ENCODE peak calls at places on chromosome 19, in seven cellular contexts. B is ovary; P is OCI-LY7; R is prostate gland; V is colonic mucosa; L is effector memory CD4-positive, alpha-beta T cell; E is left ventricle myocardium inferior. Q is an unnamed sample.

GRCh38 chr19:38634757-38635482 is 12.5 kb upstream of the ACTN4 start:
- DNase-seq in V (peak; percentile 83), P (peak; percentile 70), R (peak; percentile 60), L (peak; percentile 47), E (peak; percentile 71), B (peak; percentile 75), Q (no peak)

GRCh38 chr19:12792048-12792852 is 964 bp downstream of the JUNB start:
- DNase-seq in R (peak; percentile 57), P (peak; percentile 91), V (peak; percentile 78), B (peak; percentile 74), L (peak; percentile 47), E (peak; percentile 75), Q (no peak)

GRCh38 chr19:51572908-51573307 is 1.8 kb downstream of the ZNF175 start:
- DNase-seq in L (no peak), P (no peak), B (no peak), E (no peak), R (no peak), V (no peak), Q (no peak)

GRCh38 chr19:575527-576506 is 3.4 kb downstream of the BSG start:
- DNase-seq in E (peak; percentile 81), R (no peak), V (no peak), L (no peak), B (peak; percentile 68), P (no peak), Q (peak; percentile 86)

GRCh38 chr19:36032251-36033104 is at the start of gene CLIP3:
- DNase-seq in B (peak; percentile 88), V (peak; percentile 32), L (no peak), P (no peak), E (peak; percentile 69), R (no peak), Q (no peak)

GRCh38 chr19:50377051-50377441 is 789 bp downstream of the NR1H2 start:
- DNase-seq in L (peak; percentile 44), R (no peak), P (peak; percentile 82), V (peak; percentile 65), E (no peak), B (peak; percentile 70), Q (peak; percentile 20)

GRCh38 chr19:19067276-19068072 is 3.7 kb downstream of the SLC25A42 start:
- DNase-seq in L (no peak), P (no peak), E (no peak), R (no peak), B (no peak), V (no peak), Q (no peak)

GRCh38 chr19:54616840-54617560 is 13.3 kb upstream of the LILRB1 start:
- DNase-seq in E (no peak), R (no peak), P (no peak), V (peak; percentile 16), L (no peak), B (no peak), Q (no peak)

GRCh38 chr19:35940839-35941238 is 4.7 kb downstream of the LRFN3 start:
- DNase-seq in V (no peak), R (no peak), L (no peak), E (no peak), P (no peak), B (no peak), Q (no peak)

DNA sequence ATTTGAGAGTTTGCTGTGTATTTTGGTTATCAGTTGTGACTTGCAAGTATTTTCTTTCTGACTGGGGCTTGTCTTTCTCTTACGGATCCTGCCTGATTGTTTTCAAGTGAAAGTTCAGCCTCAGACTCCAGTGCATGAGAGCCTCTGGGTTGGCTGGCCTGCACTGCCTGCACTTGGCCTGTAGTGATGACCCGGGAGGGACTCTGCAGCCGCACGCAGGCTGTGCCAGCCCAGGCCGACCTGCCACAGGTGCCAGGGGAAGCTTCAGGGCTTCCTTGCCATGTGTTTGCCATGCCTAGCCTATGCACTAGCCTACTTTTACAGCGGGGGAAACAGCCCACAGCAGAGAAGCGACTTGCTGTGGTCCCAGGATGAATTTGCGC is 77.0 kb downstream of the KDM4B start:
- DNase-seq in E (no peak), R (no peak), L (no peak), P (no peak), B (no peak), V (peak; percentile 25), Q (no peak)
- H3K4me1 ChIP-seq in E (peaks cover 46% of the 10 kb centered on the region), R (peaks cover 31% of the 10 kb centered on the region), L (peaks cover 5% of the 10 kb centered on the region), P (no peaks in the 10 kb centered on the region), B (peaks cover 14% of the 10 kb centered on the region), V (peaks cover 31% of the 10 kb centered on the region), Q (no peaks in the 10 kb centered on the region)

GRCh38 chr19:33392341-33393285 is 19.1 kb downstream of the CEBPG start:
- DNase-seq in E (peak; percentile 25), V (no peak), B (peak; percentile 70), P (no peak), L (no peak), R (no peak), Q (no peak)

GRCh38 chr19:33394723-33395560 is 21.4 kb downstream of the CEBPG start:
- DNase-seq in P (no peak), B (peak; percentile 16), V (no peak), E (peak; percentile 13), L (no peak), R (no peak), Q (no peak)

GRCh38 chr19:33391631-33392249 is 18.2 kb downstream of the CEBPG start:
- DNase-seq in R (no peak), E (no peak), B (no peak), V (no peak), L (no peak), P (no peak), Q (no peak)

GRCh38 chr19:33394006-33394722 is 20.7 kb downstream of the CEBPG start:
- DNase-seq in V (no peak), L (no peak), R (no peak), B (peak; percentile 32), E (peak; percentile 57), P (no peak), Q (peak; percentile 27)

DNA sequence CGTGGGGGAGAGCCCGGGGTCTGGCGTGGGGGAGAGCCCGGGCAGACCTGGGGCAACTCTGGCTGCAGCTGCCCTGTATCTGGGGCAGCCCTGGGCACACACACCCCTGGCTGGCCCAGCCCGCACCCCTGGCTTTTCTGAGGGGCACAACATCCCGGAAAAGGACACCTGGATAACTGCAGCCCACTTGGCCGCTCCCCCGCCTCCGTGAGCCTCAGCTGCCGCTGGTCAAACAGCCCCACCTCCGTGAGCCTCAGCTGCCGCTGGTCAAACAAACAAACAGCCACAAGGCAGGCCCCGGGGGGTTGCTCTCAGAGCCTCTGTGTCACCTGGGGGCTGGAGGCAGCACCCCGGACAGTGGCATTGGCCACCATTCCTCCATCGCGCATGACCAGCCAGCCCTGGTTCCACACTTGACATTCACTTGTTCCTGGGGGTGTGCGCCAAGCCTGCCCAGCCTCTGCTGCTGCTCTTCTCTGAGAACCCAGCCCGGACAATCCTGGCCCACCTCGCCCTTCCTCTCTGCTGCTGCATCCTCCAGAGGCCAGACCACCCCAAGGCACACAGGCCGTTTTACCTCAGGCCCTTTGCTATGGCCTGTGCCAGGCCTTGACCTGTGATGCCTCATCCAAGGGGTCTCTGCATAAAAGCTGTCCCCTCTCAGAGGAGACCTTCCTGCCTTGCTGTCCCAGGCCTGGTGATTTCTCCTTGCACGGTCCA is 19.9 kb downstream of the CEBPG start:
- DNase-seq in P (no peak), R (no peak), E (peak; percentile 16), V (no peak), B (no peak), L (no peak), Q (no peak)
- H3K4me1 ChIP-seq in P (no peaks in the 10 kb centered on the region), R (peaks cover 25% of the 10 kb centered on the region), E (peaks cover 96% of the 10 kb centered on the region), V (peaks cover 31% of the 10 kb centered on the region), B (peaks cover 12% of the 10 kb centered on the region), L (no peaks in the 10 kb centered on the region), Q (no peaks in the 10 kb centered on the region)

GRCh38 chr19:16576690-16577530 is 4.7 kb upstream of the SLC35E1 start:
- DNase-seq in B (no peak), P (no peak), E (no peak), L (no peak), V (no peak), R (no peak), Q (no peak)

GRCh38 chr19:16577531-16578052 is 5.4 kb upstream of the SLC35E1 start:
- DNase-seq in E (no peak), B (no peak), V (no peak), P (no peak), R (no peak), L (no peak), Q (no peak)

GRCh38 chr19:16581971-16582343 is 9.7 kb upstream of the SLC35E1 start:
- DNase-seq in R (no peak), P (no peak), V (no peak), E (no peak), B (no peak), L (no peak), Q (no peak)

GRCh38 chr19:16581145-16581970 is 9.1 kb upstream of the SLC35E1 start:
- DNase-seq in L (no peak), B (no peak), R (no peak), P (no peak), V (no peak), E (peak; percentile 46), Q (no peak)

DNA sequence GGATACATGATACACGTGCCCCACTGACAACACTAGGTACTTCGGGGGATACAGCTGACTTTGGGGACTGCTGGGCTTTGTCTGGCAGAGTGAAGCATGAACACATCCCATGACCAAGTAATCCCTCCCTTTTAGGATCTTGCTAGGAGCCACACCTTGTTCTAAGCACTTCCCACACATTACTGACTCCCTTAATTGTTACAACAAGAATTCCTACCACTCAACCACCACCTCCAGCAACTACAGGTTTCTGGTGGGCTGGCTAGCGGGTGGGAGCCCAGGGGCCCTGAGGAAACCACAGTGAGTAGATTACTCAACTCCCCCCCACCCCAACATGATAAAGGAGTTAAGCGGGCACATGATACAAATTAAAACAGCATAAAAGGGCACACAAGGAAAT is 7.2 kb upstream of the SLC35E1 start:
- DNase-seq in P (no peak), V (no peak), E (no peak), L (no peak), B (no peak), R (no peak), Q (no peak)
- H3K4me1 ChIP-seq in P (peaks cover 34% of the 10 kb centered on the region), V (peaks cover 6% of the 10 kb centered on the region), E (peaks cover 76% of the 10 kb centered on the region), L (peaks cover 22% of the 10 kb centered on the region), B (peaks cover 3% of the 10 kb centered on the region), R (peaks cover 4% of the 10 kb centered on the region), Q (no peaks in the 10 kb centered on the region)

GRCh38 chr19:3696660-3696995 is 3.6 kb downstream of the PIP5K1C start:
- DNase-seq in B (no peak), P (no peak), V (no peak), E (no peak), L (no peak), R (no peak), Q (no peak)

GRCh38 chr19:3697671-3698385 is 2.4 kb downstream of the PIP5K1C start:
- DNase-seq in V (no peak), P (no peak), R (no peak), L (no peak), E (no peak), B (no peak), Q (no peak)

GRCh38 chr19:3695986-3696659 is 4.1 kb downstream of the PIP5K1C start:
- DNase-seq in R (no peak), L (no peak), V (no peak), P (no peak), E (no peak), B (no peak), Q (no peak)

GRCh38 chr19:3698386-3698950 is 1.8 kb downstream of the PIP5K1C start:
- DNase-seq in P (no peak), R (no peak), L (no peak), B (no peak), E (no peak), V (no peak), Q (no peak)

DNA sequence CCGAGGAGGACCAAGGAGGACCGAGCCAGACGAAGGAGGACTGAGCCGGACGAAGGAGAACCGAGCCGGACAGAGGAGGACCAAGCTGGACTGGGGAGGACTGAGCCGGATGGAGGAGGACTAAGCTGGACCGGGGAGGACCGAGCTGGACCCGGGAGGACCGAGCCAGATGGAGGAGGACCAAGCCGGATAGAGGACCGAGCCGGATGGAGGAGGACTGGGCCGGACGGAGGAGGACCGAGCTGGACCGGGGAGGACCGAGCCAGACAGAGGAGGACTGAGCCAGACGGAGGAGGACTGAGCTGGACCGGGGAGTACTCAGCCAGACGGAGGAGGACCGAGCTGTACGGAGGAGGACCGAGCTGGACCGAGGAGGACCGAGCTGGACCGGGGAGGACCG is 3.2 kb downstream of the PIP5K1C start:
- DNase-seq in B (no peak), E (no peak), L (no peak), P (no peak), R (no peak), V (no peak), Q (no peak)
- H3K4me1 ChIP-seq in B (peaks cover 14% of the 10 kb centered on the region), E (peaks cover 58% of the 10 kb centered on the region), L (peaks cover 13% of the 10 kb centered on the region), P (peaks cover 7% of the 10 kb centered on the region), R (no peaks in the 10 kb centered on the region), V (no peaks in the 10 kb centered on the region), Q (no peaks in the 10 kb centered on the region)

Q was measured in foreskin keratinocyte.